ENCODE peak calls at places on chromosomes 11 and 22, in six cellular contexts. One of them, this sample, is unnamed.
A peak's percentile ranks its signal among the peaks of the same experiment; 100 is the strongest.

GRCh38 chr11:12542186-12542935 is 131.9 kb upstream of the TEAD1 start:
- DNase-seq in H1: peak; percentile 39
- DNase-seq in H9: no peak
- DNase-seq in IMR-90: no peak
- DNase-seq in neuronal stem cell: no peak
- DNase-seq in mesendoderm: no peak
- DNase-seq in this sample: no peak

GRCh38 chr22:24768537-24769374 is 5.8 kb downstream of the PIWIL3 start:
- DNase-seq in H9: peak; percentile 60
- DNase-seq in IMR-90: peak; percentile 76
- DNase-seq in H1: peak; percentile 76
- DNase-seq in neuronal stem cell: peak; percentile 38
- DNase-seq in mesendoderm: peak; percentile 69
- DNase-seq in this sample: peak; percentile 57

GRCh38 chr22:29661355-29661754 is 57.9 kb downstream of the NF2 start:
- DNase-seq in neuronal stem cell: no peak
- DNase-seq in IMR-90: peak; percentile 58
- DNase-seq in H9: no peak
- DNase-seq in H1: no peak
- DNase-seq in mesendoderm: no peak
- DNase-seq in this sample: no peak

GRCh38 chr22:39534591-39535301 is 2.2 kb upstream of the RPS19BP1 start:
- DNase-seq in IMR-90: peak; percentile 53
- DNase-seq in H9: peak; percentile 90
- DNase-seq in H1: peak; percentile 99
- DNase-seq in neuronal stem cell: peak; percentile 89
- DNase-seq in mesendoderm: peak; percentile 85
- DNase-seq in this sample: peak; percentile 67

GRCh38 chr11:115409691-115410220 is 94.5 kb downstream of the CADM1 start:
- DNase-seq in mesendoderm: no peak
- DNase-seq in neuronal stem cell: no peak
- DNase-seq in H1: no peak
- DNase-seq in H9: no peak
- DNase-seq in IMR-90: peak; percentile 48
- DNase-seq in this sample: peak; percentile 53

GRCh38 chr11:94149435-94149834 is 20.8 kb downstream of the PANX1 start:
- DNase-seq in IMR-90: peak; percentile 93
- DNase-seq in neuronal stem cell: no peak
- DNase-seq in H1: no peak
- DNase-seq in H9: no peak
- DNase-seq in mesendoderm: no peak
- DNase-seq in this sample: no peak

GRCh38 chr11:120529214-120529613 is 17.7 kb downstream of the GRIK4 start:
- DNase-seq in mesendoderm: no peak
- DNase-seq in neuronal stem cell: no peak
- DNase-seq in H1: no peak
- DNase-seq in H9: no peak
- DNase-seq in IMR-90: no peak
- DNase-seq in this sample: no peak

GRCh38 chr11:70716986-70717775 is 318.9 kb downstream of the CTTN start:
- DNase-seq in neuronal stem cell: no peak
- DNase-seq in mesendoderm: no peak
- DNase-seq in IMR-90: no peak
- DNase-seq in H9: no peak
- DNase-seq in H1: no peak
- DNase-seq in this sample: peak; percentile 54

GRCh38 chr11:128492461-128492860 is 94.9 kb downstream of the ETS1 start:
- DNase-seq in H9: no peak
- DNase-seq in neuronal stem cell: no peak
- DNase-seq in IMR-90: peak; percentile 67
- DNase-seq in H1: no peak
- DNase-seq in mesendoderm: no peak
- DNase-seq in this sample: peak; percentile 63

GRCh38 chr11:94198718-94199117 is 70.1 kb downstream of the PANX1 start:
- DNase-seq in neuronal stem cell: no peak
- DNase-seq in H9: no peak
- DNase-seq in IMR-90: no peak
- DNase-seq in H1: no peak
- DNase-seq in mesendoderm: no peak
- DNase-seq in this sample: no peak

GRCh38 chr11:119992171-119993051 is 145.5 kb downstream of the TRIM29 start:
- DNase-seq in H9: no peak
- DNase-seq in mesendoderm: peak; percentile 16
- DNase-seq in neuronal stem cell: no peak
- DNase-seq in IMR-90: no peak
- DNase-seq in H1: no peak
- DNase-seq in this sample: no peak

GRCh38 chr22:32606181-32606580 is 131.6 kb downstream of the FBXO7 start:
- DNase-seq in H1: no peak
- DNase-seq in IMR-90: no peak
- DNase-seq in neuronal stem cell: no peak
- DNase-seq in H9: no peak
- DNase-seq in mesendoderm: no peak
- DNase-seq in this sample: no peak
- H2BK15ac ChIP-seq in H1: no peak overlapping the region
- H2BK15ac ChIP-seq in IMR-90: peak overlapping the region; percentile 27
- H2BK15ac ChIP-seq in neuronal stem cell: no peak overlapping the region
- H2BK15ac ChIP-seq in H9: no peak overlapping the region
- H2BK15ac ChIP-seq in mesendoderm: no peak overlapping the region
- H2BK15ac ChIP-seq in this sample: no peak overlapping the region

GRCh38 chr11:13782395-13783080 is 114.1 kb downstream of the FAR1 start:
- DNase-seq in H9: no peak
- DNase-seq in mesendoderm: no peak
- DNase-seq in neuronal stem cell: no peak
- DNase-seq in IMR-90: no peak
- DNase-seq in H1: no peak
- DNase-seq in this sample: no peak
- H2AK5ac ChIP-seq in H9: no peak overlapping the region
- H2AK5ac ChIP-seq in mesendoderm: no peak overlapping the region
- H2AK5ac ChIP-seq in neuronal stem cell: no peak overlapping the region
- H2AK5ac ChIP-seq in IMR-90: no peak overlapping the region
- H2AK5ac ChIP-seq in H1: no peak overlapping the region
- H2AK5ac ChIP-seq in this sample: no peak overlapping the region

GRCh38 chr22:46827072-46827780 is 64.8 kb downstream of the TBC1D22A start:
- DNase-seq in H9: peak; percentile 89
- DNase-seq in H1: peak; percentile 88
- DNase-seq in neuronal stem cell: no peak
- DNase-seq in mesendoderm: peak; percentile 92
- DNase-seq in IMR-90: no peak
- DNase-seq in this sample: no peak
- H2BK15ac ChIP-seq in H9: no peak overlapping the region
- H2BK15ac ChIP-seq in H1: no peak overlapping the region
- H2BK15ac ChIP-seq in neuronal stem cell: no peak overlapping the region
- H2BK15ac ChIP-seq in mesendoderm: no peak overlapping the region
- H2BK15ac ChIP-seq in IMR-90: no peak overlapping the region
- H2BK15ac ChIP-seq in this sample: no peak overlapping the region

GRCh38 chr11:47149781-47150180 is 26.9 kb downstream of the ARFGAP2 start:
- DNase-seq in IMR-90: no peak
- DNase-seq in neuronal stem cell: no peak
- DNase-seq in mesendoderm: no peak
- DNase-seq in H1: no peak
- DNase-seq in H9: no peak
- DNase-seq in this sample: no peak

GRCh38 chr11:47152126-47152952 is 24.3 kb downstream of the ARFGAP2 start:
- DNase-seq in H1: no peak
- DNase-seq in neuronal stem cell: no peak
- DNase-seq in IMR-90: peak; percentile 46
- DNase-seq in mesendoderm: no peak
- DNase-seq in H9: no peak
- DNase-seq in this sample: peak; percentile 81

GRCh38 chr11:47147250-47147649 is 29.4 kb downstream of the ARFGAP2 start:
- DNase-seq in neuronal stem cell: no peak
- DNase-seq in mesendoderm: peak; percentile 70
- DNase-seq in H1: no peak
- DNase-seq in IMR-90: no peak
- DNase-seq in H9: no peak
- DNase-seq in this sample: no peak

GRCh38 chr11:47148274-47148673 is 28.4 kb downstream of the ARFGAP2 start:
- DNase-seq in neuronal stem cell: no peak
- DNase-seq in IMR-90: no peak
- DNase-seq in H9: no peak
- DNase-seq in H1: no peak
- DNase-seq in mesendoderm: no peak
- DNase-seq in this sample: no peak

DNA sequence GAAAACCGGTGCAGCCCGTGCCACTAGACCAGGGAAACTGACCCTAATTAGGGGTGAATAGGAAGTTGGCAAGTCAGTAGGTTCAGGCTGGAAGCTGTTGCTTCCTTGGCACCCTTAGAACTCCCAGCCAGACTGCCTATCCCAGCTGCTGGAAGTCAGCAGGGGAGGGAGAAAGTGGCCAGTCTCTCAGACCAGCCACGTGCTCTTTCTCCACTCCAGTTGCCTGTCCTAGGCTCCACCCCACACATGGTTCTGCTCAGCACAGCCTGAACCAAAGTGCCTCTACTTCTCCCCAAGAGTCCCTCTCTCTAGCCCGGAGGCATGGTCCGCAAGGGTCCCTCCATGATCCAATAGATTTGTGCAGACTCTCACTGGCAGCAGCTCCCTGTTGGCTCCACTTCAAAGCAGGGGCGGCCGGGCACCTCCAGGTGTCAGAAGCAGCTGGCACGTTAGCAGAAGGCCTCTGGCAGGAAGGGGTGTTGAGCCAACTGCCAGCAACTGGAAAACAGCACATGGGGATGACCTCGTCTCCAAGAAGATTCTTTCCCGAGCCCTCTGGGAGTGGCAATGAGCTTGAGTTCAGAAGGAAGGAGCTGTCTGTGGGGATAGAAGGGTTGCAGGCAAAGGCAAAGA is 27.7 kb downstream of the ARFGAP2 start:
- DNase-seq in neuronal stem cell: no peak
- DNase-seq in IMR-90: peak; percentile 49
- DNase-seq in H1: no peak
- DNase-seq in mesendoderm: peak; percentile 40
- DNase-seq in H9: no peak
- DNase-seq in this sample: peak; percentile 26
- H2AK5ac ChIP-seq in neuronal stem cell: no peak overlapping the region
- H2AK5ac ChIP-seq in IMR-90: no peak overlapping the region
- H2AK5ac ChIP-seq in H1: no peak overlapping the region
- H2AK5ac ChIP-seq in mesendoderm: no peak overlapping the region
- H2AK5ac ChIP-seq in H9: no peak overlapping the region
- H2AK5ac ChIP-seq in this sample: no peak overlapping the region